ENCODE peak calls at places on chromosomes 4 and X, in four cellular contexts. One of them, this sample, is unnamed.
A peak's percentile ranks its signal among the peaks of the same experiment; 100 is the strongest.

GRCh38 chr4:33780952-33781655 is 2463.2 kb downstream of the ARAP2 start:
- DNase-seq in H9: no peak
- DNase-seq in left ventricle myocardium inferior: no peak
- DNase-seq in IMR-90: peak; percentile 49
- DNase-seq in this sample: no peak

GRCh38 chrX:9396930-9397329 is 67.9 kb upstream of the TBL1X start:
- DNase-seq in left ventricle myocardium inferior: no peak
- DNase-seq in IMR-90: no peak
- DNase-seq in H9: no peak
- DNase-seq in this sample: no peak

GRCh38 chrX:70998402-70999027 is 67.6 kb upstream of the SLC7A3 start:
- DNase-seq in IMR-90: peak; percentile 47
- DNase-seq in H9: peak; percentile 40
- DNase-seq in left ventricle myocardium inferior: no peak
- DNase-seq in this sample: peak; percentile 49

GRCh38 chr4:153022233-153022632 is 86.1 kb downstream of the FHDC1 start:
- DNase-seq in left ventricle myocardium inferior: no peak
- DNase-seq in IMR-90: no peak
- DNase-seq in H9: no peak
- DNase-seq in this sample: no peak

GRCh38 chrX:1870421-1870820 is 255.6 kb downstream of the ASMT start:
- DNase-seq in H9: no peak
- DNase-seq in left ventricle myocardium inferior: no peak
- DNase-seq in IMR-90: no peak
- DNase-seq in this sample: no peak

GRCh38 chrX:153779891-153780677 is 757 bp upstream of the SRPK3 start:
- DNase-seq in left ventricle myocardium inferior: no peak
- DNase-seq in H9: no peak
- DNase-seq in IMR-90: no peak
- DNase-seq in this sample: no peak

GRCh38 chrX:39830414-39830813 is 267.3 kb downstream of the BCOR start:
- DNase-seq in left ventricle myocardium inferior: no peak
- DNase-seq in IMR-90: no peak
- DNase-seq in H9: no peak
- DNase-seq in this sample: no peak

GRCh38 chrX:21698274-21698673 is 40.1 kb upstream of the KLHL34 start:
- DNase-seq in H9: no peak
- DNase-seq in IMR-90: no peak
- DNase-seq in left ventricle myocardium inferior: no peak
- DNase-seq in this sample: no peak

GRCh38 chr4:385934-386707 is 48.5 kb downstream of the ZNF141 start:
- DNase-seq in IMR-90: no peak
- DNase-seq in H9: no peak
- DNase-seq in left ventricle myocardium inferior: no peak
- DNase-seq in this sample: no peak

GRCh38 chr4:146643812-146644401 is 5.2 kb downstream of the POU4F2 start:
- DNase-seq in H9: no peak
- DNase-seq in IMR-90: peak; percentile 23
- DNase-seq in left ventricle myocardium inferior: no peak
- DNase-seq in this sample: no peak

GRCh38 chr4:4614925-4615678 is 73.3 kb upstream of the STX18 start:
- DNase-seq in left ventricle myocardium inferior: no peak
- DNase-seq in H9: no peak
- DNase-seq in IMR-90: peak; percentile 66
- DNase-seq in this sample: no peak

GRCh38 chrX:1535241-1536041 is 1.5 kb downstream of the P2RY8 start:
- DNase-seq in H9: no peak
- DNase-seq in left ventricle myocardium inferior: no peak
- DNase-seq in IMR-90: no peak
- DNase-seq in this sample: no peak

GRCh38 chr4:122758033-122758432 is 25.5 kb downstream of the BBS12 start:
- DNase-seq in left ventricle myocardium inferior: no peak
- DNase-seq in IMR-90: peak; percentile 51
- DNase-seq in H9: no peak
- DNase-seq in this sample: no peak

GRCh38 chr4:113504422-113504821 is 257.1 kb downstream of the CAMK2D start:
- DNase-seq in left ventricle myocardium inferior: no peak
- DNase-seq in H9: no peak
- DNase-seq in IMR-90: no peak
- DNase-seq in this sample: no peak

GRCh38 chr4:83139514-83140156 is 25.1 kb upstream of the PLAC8 start:
- DNase-seq in IMR-90: no peak
- DNase-seq in H9: no peak
- DNase-seq in left ventricle myocardium inferior: no peak
- DNase-seq in this sample: no peak

GRCh38 chrX:148161661-148162060 is 180.5 kb downstream of the FMR1NB start:
- DNase-seq in H9: no peak
- DNase-seq in left ventricle myocardium inferior: no peak
- DNase-seq in IMR-90: no peak
- DNase-seq in this sample: no peak

GRCh38 chr4:185358514-185359433 is 37.0 kb downstream of the LRP2BP start:
- DNase-seq in IMR-90: peak; percentile 75
- DNase-seq in H9: no peak
- DNase-seq in left ventricle myocardium inferior: no peak
- DNase-seq in this sample: no peak

GRCh38 chrX:118726887-118727685 is at the start of gene IL13RA1:
- DNase-seq in left ventricle myocardium inferior: peak; percentile 76
- DNase-seq in H9: peak; percentile 89
- DNase-seq in IMR-90: peak; percentile 76
- DNase-seq in this sample: peak; percentile 26

GRCh38 chrX:31440546-31440945 is 368.7 kb upstream of the FTHL17 start:
- DNase-seq in H9: no peak
- DNase-seq in left ventricle myocardium inferior: no peak
- DNase-seq in IMR-90: peak; percentile 45
- DNase-seq in this sample: no peak

GRCh38 chr4:152691761-152692160 is 12.0 kb upstream of the TMEM154 start:
- DNase-seq in IMR-90: no peak
- DNase-seq in left ventricle myocardium inferior: no peak
- DNase-seq in H9: no peak
- DNase-seq in this sample: no peak

GRCh38 chr4:3766791-3767561 is 791 bp downstream of the ADRA2C start:
- DNase-seq in left ventricle myocardium inferior: no peak
- DNase-seq in H9: peak; percentile 87
- DNase-seq in IMR-90: no peak
- DNase-seq in this sample: no peak

GRCh38 chrX:102746134-102746584 is 25.6 kb downstream of the GPRASP3 start:
- DNase-seq in H9: peak; percentile 34
- DNase-seq in left ventricle myocardium inferior: peak; percentile 26
- DNase-seq in IMR-90: no peak
- DNase-seq in this sample: no peak

GRCh38 chrX:15946783-15947550 is 92.4 kb upstream of the AP1S2 start:
- DNase-seq in left ventricle myocardium inferior: no peak
- DNase-seq in IMR-90: peak; percentile 86
- DNase-seq in H9: no peak
- DNase-seq in this sample: peak; percentile 50

GRCh38 chr4:47530801-47531200 is 45.7 kb downstream of the ATP10D start:
- DNase-seq in IMR-90: no peak
- DNase-seq in H9: no peak
- DNase-seq in left ventricle myocardium inferior: no peak
- DNase-seq in this sample: no peak

GRCh38 chr4:47532658-47533057 is 47.6 kb downstream of the ATP10D start:
- DNase-seq in left ventricle myocardium inferior: no peak
- DNase-seq in H9: no peak
- DNase-seq in IMR-90: no peak
- DNase-seq in this sample: no peak

GRCh38 chr4:47531954-47532321 is 46.9 kb downstream of the ATP10D start:
- DNase-seq in IMR-90: no peak
- DNase-seq in H9: no peak
- DNase-seq in left ventricle myocardium inferior: no peak
- DNase-seq in this sample: no peak

GRCh38 chr4:47533689-47534347 is 48.7 kb downstream of the ATP10D start:
- DNase-seq in IMR-90: peak; percentile 37
- DNase-seq in left ventricle myocardium inferior: no peak
- DNase-seq in H9: no peak
- DNase-seq in this sample: no peak

GRCh38 chr4:47531241-47531953 is 46.3 kb downstream of the ATP10D start:
- DNase-seq in IMR-90: peak; percentile 90
- DNase-seq in H9: no peak
- DNase-seq in left ventricle myocardium inferior: no peak
- DNase-seq in this sample: peak; percentile 86
- H3K27ac ChIP-seq in IMR-90: peak overlapping the region; percentile 39
- H3K27ac ChIP-seq in H9: peak overlapping the region; percentile 27
- H3K27ac ChIP-seq in left ventricle myocardium inferior: peak overlapping the region; percentile 35
- H3K27ac ChIP-seq in this sample: peak overlapping the region; percentile 98

DNA sequence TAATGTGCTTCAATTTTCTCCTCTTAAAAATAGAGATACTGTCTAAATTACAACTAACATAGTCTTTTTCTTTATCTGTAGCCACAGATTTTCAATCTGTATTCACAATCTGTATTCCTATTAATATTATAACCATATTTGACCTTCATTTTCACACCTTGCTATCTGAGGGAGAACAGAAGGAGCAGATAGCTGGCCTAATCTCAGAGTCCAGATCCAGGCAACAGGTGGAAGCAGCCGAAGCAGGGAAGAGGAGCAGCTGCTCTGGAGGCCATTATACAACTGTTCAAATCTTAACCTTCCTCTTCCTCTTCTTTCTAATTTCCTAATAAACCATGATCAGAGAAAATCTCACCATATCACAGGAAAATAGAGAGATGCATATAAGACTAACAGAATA is 14.2 kb downstream of the SEPSECS start:
- DNase-seq in left ventricle myocardium inferior: no peak
- DNase-seq in H9: no peak
- DNase-seq in IMR-90: no peak
- DNase-seq in this sample: no peak
- H3K27ac ChIP-seq in left ventricle myocardium inferior: no peak overlapping the region
- H3K27ac ChIP-seq in H9: no peak overlapping the region
- H3K27ac ChIP-seq in IMR-90: no peak overlapping the region
- H3K27ac ChIP-seq in this sample: no peak overlapping the region

GRCh38 chr4:40058121-40058520 is 1.5 kb downstream of the N4BP2 start:
- DNase-seq in IMR-90: no peak
- DNase-seq in left ventricle myocardium inferior: no peak
- DNase-seq in H9: no peak
- DNase-seq in this sample: no peak

GRCh38 chr4:40057540-40058091 is 966 bp downstream of the N4BP2 start:
- DNase-seq in IMR-90: peak; percentile 96
- DNase-seq in left ventricle myocardium inferior: peak; percentile 54
- DNase-seq in H9: peak; percentile 83
- DNase-seq in this sample: peak; percentile 94

GRCh38 chr4:40056722-40057539 is at the start of gene N4BP2:
- DNase-seq in IMR-90: peak; percentile 68
- DNase-seq in left ventricle myocardium inferior: peak; percentile 86
- DNase-seq in H9: peak; percentile 78
- DNase-seq in this sample: peak; percentile 31

GRCh38 chr4:40058854-40059253 is 2.2 kb downstream of the N4BP2 start:
- DNase-seq in H9: no peak
- DNase-seq in left ventricle myocardium inferior: no peak
- DNase-seq in IMR-90: no peak
- DNase-seq in this sample: no peak

GRCh38 chr4:40059362-40059761 is 2.7 kb downstream of the N4BP2 start:
- DNase-seq in left ventricle myocardium inferior: no peak
- DNase-seq in H9: no peak
- DNase-seq in IMR-90: no peak
- DNase-seq in this sample: no peak
- H3K27ac ChIP-seq in left ventricle myocardium inferior: no peak overlapping the region
- H3K27ac ChIP-seq in H9: no peak overlapping the region
- H3K27ac ChIP-seq in IMR-90: no peak overlapping the region
- H3K27ac ChIP-seq in this sample: no peak overlapping the region

DNA sequence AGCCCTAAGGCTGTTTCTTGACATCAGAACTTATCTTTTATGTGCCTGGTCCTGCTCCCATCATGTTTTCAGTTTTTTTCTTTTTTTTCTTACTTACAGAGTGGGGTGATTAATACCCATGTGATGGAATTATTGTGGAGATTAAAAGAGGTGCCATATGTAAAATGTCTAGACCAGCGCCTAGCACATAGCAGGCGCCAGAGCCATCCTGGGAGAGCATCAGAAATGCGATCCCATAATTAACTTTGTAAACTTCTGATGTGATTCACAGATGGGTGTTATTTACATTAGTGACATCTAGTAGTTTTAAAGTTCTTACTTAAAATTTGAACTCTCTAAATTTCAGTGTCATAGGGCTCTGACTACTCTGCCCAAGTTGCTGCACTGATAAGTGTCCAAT is 66.2 kb upstream of the PGRMC2 start:
- DNase-seq in H9: no peak
- DNase-seq in IMR-90: peak; percentile 74
- DNase-seq in left ventricle myocardium inferior: no peak
- DNase-seq in this sample: no peak
- H3K27ac ChIP-seq in H9: no peak overlapping the region
- H3K27ac ChIP-seq in IMR-90: peak overlapping the region; percentile 99
- H3K27ac ChIP-seq in left ventricle myocardium inferior: peak overlapping the region; percentile 50
- H3K27ac ChIP-seq in this sample: peak overlapping the region; percentile 46

GRCh38 chr4:54064317-54065275 is at the start of gene CHIC2:
- DNase-seq in left ventricle myocardium inferior: peak; percentile 96
- DNase-seq in H9: peak; percentile 96
- DNase-seq in IMR-90: peak; percentile 92
- DNase-seq in this sample: peak; percentile 70

GRCh38 chr4:54066088-54066415 is 1.6 kb upstream of the CHIC2 start:
- DNase-seq in IMR-90: no peak
- DNase-seq in left ventricle myocardium inferior: no peak
- DNase-seq in H9: no peak
- DNase-seq in this sample: no peak

GRCh38 chr4:54063737-54064316 is 578 bp downstream of the CHIC2 start:
- DNase-seq in H9: peak; percentile 36
- DNase-seq in IMR-90: no peak
- DNase-seq in left ventricle myocardium inferior: peak; percentile 29
- DNase-seq in this sample: no peak

GRCh38 chr4:54066718-54067129 is 2.3 kb upstream of the CHIC2 start:
- DNase-seq in IMR-90: no peak
- DNase-seq in left ventricle myocardium inferior: no peak
- DNase-seq in H9: no peak
- DNase-seq in this sample: no peak

DNA sequence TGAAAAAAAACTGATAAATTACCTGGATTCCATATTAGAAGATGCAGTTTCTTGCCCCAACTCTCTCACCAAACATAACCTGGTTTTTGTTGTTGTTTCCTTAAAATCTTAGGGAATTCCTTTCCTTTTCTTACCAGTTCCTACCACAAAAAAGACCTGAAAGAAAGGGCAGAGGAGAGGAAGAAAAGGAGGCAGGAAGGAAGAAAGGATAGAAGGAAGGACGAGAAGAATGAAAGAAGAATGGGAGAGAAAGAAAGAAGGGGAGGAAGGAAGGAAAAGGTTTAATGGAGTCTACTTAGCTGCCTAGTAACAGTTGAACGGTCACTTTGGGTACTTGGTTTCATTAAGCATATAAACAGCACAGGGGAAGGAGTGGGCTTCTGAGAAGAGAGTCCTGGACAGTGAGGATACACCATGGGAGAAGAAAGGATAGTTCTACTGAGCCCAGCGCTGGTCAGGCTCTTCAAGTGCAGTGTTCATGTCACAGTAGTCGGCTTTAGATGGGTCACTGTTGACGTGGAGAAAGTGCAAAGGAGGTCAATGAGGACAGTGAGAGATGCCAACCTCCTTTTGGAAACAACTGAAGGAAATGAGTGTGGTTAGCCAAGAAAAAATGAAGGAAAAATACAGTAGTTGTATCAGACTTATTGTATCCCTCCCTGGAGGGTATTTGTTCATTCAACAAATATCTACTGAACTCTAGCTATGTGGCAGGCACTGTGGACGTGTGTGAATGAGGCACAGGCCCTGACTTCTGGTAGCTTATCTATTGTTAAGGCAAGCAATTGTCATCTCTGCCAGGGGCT is 1.1 kb upstream of the CHIC2 start:
- DNase-seq in H9: no peak
- DNase-seq in IMR-90: no peak
- DNase-seq in left ventricle myocardium inferior: no peak
- DNase-seq in this sample: no peak
- H3K27ac ChIP-seq in H9: no peak overlapping the region
- H3K27ac ChIP-seq in IMR-90: peak overlapping the region; percentile 5
- H3K27ac ChIP-seq in left ventricle myocardium inferior: peak overlapping the region; percentile 96
- H3K27ac ChIP-seq in this sample: peak overlapping the region; percentile 96

GRCh38 chr4:70980196-70980595 is 13.3 kb upstream of the DCK start:
- DNase-seq in left ventricle myocardium inferior: no peak
- DNase-seq in H9: no peak
- DNase-seq in IMR-90: no peak
- DNase-seq in this sample: no peak
- H3K27ac ChIP-seq in left ventricle myocardium inferior: no peak overlapping the region
- H3K27ac ChIP-seq in H9: no peak overlapping the region
- H3K27ac ChIP-seq in IMR-90: no peak overlapping the region
- H3K27ac ChIP-seq in this sample: no peak overlapping the region